ENCODE peak calls at places on chromosomes 5 and 9, in eight cellular contexts. U, V, H, I, N, B, C and E are unnamed samples.

GRCh38 chr9:131733601-131734061 is 6.2 kb downstream of the RAPGEF1 start:
- DNase-seq in U (no peak), V (peak), H (peak), I (no peak), N (no peak), B (no peak), C (peak), E (no peak)

GRCh38 chr9:20376780-20377179 is 245.5 kb downstream of the MLLT3 start:
- DNase-seq in U (no peak), V (no peak), H (no peak), I (no peak), N (no peak), B (no peak), C (peak), E (no peak)

GRCh38 chr9:92138157-92138959 is 23.1 kb upstream of the SPTLC1 start:
- DNase-seq in U (peak), V (no peak), H (peak), I (peak), N (peak), B (peak), C (peak), E (peak)

GRCh38 chr5:79011219-79011836 is 26.2 kb upstream of the ARSB start:
- DNase-seq in U (no peak), V (no peak), H (no peak), I (no peak), N (no peak), B (no peak), C (peak), E (no peak)

GRCh38 chr9:33818832-33819500 is 2.0 kb downstream of the UBE2R2 start:
- DNase-seq in U (no peak), V (no peak), H (no peak), I (no peak), N (no peak), B (no peak), C (peak), E (no peak)

GRCh38 chr9:121280715-121281613 is 13.0 kb downstream of the GSN start:
- DNase-seq in U (no peak), V (no peak), H (no peak), I (no peak), N (no peak), B (no peak), C (no peak), E (no peak)

GRCh38 chr9:122402403-122403268 is 31.8 kb downstream of the PTGS1 start:
- DNase-seq in U (no peak), V (peak), H (no peak), I (no peak), N (no peak), B (no peak), C (peak), E (no peak)

GRCh38 chr9:70079364-70080103 is 35.9 kb downstream of the MAMDC2 start:
- DNase-seq in U (no peak), V (no peak), H (no peak), I (no peak), N (no peak), B (no peak), C (peak), E (no peak)

GRCh38 chr9:131273791-131274673 is 2.3 kb downstream of the FAM78A start:
- DNase-seq in U (peak), V (no peak), H (no peak), I (no peak), N (peak), B (no peak), C (no peak), E (no peak)

GRCh38 chr9:91949946-91950664 is at the start of gene ROR2:
- DNase-seq in U (peak), V (no peak), H (peak), I (peak), N (no peak), B (peak), C (peak), E (no peak)

GRCh38 chr5:57778528-57779175 is 296.0 kb upstream of the ACTBL2 start:
- DNase-seq in U (no peak), V (no peak), H (no peak), I (no peak), N (no peak), B (no peak), C (peak), E (no peak)

DNA sequence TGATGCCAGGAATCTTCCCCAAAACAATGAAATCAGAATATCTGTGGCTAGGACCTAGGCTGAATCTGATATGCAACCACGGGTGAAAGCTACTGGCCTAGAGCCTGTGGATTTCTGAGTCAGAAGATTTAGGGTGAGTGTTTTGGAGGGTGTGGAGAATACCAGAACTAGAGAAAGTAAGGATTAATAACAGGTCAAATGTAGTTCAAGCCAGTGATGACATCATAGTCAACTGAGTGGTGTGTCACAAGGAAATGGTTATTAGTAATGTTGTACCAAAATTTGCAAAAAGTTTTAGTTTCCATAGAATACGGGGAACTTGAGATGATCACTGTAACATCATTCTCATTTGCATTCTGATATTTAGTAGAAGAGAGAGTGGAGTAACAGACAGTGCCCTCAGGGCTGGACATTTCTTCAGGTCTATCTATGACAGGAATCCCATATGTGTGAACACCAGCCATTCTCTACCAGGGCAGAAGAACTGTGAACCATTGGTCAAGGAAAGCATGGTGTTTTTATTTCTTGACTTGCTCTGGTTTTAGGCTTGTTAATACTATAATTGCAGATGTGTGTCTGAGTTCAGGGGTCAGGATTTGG is 3.7 kb downstream of the GALNT12 start:
- DNase-seq in U (no peak), V (peak), H (no peak), I (no peak), N (no peak), B (no peak), C (peak), E (no peak)
- H3K27ac ChIP-seq in U (no peak), V (no peak), H (no peak), I (no peak), N (no peak), B (no peak), C (peak), E (no peak)

GRCh38 chr5:14153932-14154646 is 10.9 kb downstream of the TRIO start:
- DNase-seq in U (no peak), V (no peak), H (no peak), I (no peak), N (no peak), B (peak), C (peak), E (peak)
- H3K27ac ChIP-seq in U (no peak), V (peak), H (no peak), I (no peak), N (peak), B (peak), C (peak), E (no peak)

GRCh38 chr9:100100268-100100667 is 1.2 kb downstream of the INVS start:
- DNase-seq in U (no peak), V (no peak), H (no peak), I (no peak), N (no peak), B (no peak), C (no peak), E (no peak)
- H3K27ac ChIP-seq in U (no peak), V (peak), H (peak), I (no peak), N (peak), B (peak), C (no peak), E (no peak)

GRCh38 chr5:142330026-142330425 is 5.2 kb upstream of the SPRY4 start:
- DNase-seq in U (no peak), V (no peak), H (no peak), I (no peak), N (no peak), B (no peak), C (no peak), E (no peak)
- H3K27ac ChIP-seq in U (no peak), V (no peak), H (no peak), I (no peak), N (no peak), B (no peak), C (no peak), E (no peak)

GRCh38 chr5:177432905-177433657 is 6.6 kb downstream of the GRK6 start:
- DNase-seq in U (no peak), V (no peak), H (no peak), I (no peak), N (no peak), B (no peak), C (no peak), E (no peak)

GRCh38 chr5:177432143-177432904 is 5.8 kb downstream of the GRK6 start:
- DNase-seq in U (no peak), V (no peak), H (no peak), I (no peak), N (no peak), B (peak), C (no peak), E (no peak)

GRCh38 chr5:177430972-177431316 is 4.5 kb downstream of the GRK6 start:
- DNase-seq in U (peak), V (no peak), H (no peak), I (no peak), N (no peak), B (no peak), C (no peak), E (no peak)

GRCh38 chr5:177430146-177430951 is 3.9 kb downstream of the GRK6 start:
- DNase-seq in U (no peak), V (no peak), H (no peak), I (no peak), N (peak), B (no peak), C (no peak), E (no peak)

DNA sequence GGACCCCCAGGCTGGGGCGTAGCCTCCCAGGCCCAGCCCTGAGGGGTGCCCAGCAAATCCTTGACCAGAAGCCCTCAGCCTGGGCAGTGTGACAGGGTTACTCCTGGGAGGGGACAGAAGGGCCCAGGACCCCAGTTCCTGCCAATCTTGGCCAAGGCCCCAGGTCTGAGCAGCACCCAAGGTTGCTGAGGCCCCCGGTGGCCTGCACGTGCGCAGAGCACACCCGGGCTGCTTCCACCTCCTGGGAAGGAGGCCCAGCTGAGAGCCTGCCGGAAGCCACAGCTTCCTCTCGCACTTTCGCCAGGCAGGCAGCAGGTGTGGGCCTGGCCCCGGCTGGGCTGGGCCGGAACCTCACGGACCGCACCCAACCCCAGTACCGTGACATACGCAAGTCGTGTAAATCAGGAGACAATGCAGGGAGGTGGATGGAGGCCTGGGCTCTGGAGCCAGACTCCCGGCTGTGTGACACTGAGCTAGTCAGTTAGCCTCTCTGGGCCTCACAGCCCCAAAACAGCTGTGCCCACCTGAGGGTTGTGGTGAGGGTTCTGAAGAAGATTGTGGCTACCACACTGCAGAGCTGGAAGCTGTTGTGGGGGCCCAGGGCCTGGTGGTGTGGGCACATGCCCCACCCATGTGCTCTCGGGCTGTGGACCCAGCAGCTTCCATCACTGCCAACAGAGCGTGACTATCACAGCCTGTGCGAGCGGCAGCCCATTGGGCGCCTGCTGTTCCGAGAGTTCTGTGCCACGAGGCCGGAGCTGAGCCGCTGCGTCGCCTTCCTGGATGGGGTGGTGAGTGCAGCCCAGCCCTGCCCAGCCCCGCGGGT is 5.1 kb downstream of the GRK6 start:
- DNase-seq in U (peak), V (no peak), H (peak), I (no peak), N (peak), B (peak), C (no peak), E (no peak)
- H3K27ac ChIP-seq in U (peak), V (peak), H (peak), I (no peak), N (peak), B (no peak), C (no peak), E (peak)

GRCh38 chr5:157471709-157472108 is 11.7 kb downstream of the NIPAL4 start:
- DNase-seq in U (no peak), V (no peak), H (no peak), I (no peak), N (peak), B (no peak), C (peak), E (no peak)
- H3K27ac ChIP-seq in U (no peak), V (no peak), H (no peak), I (no peak), N (no peak), B (no peak), C (no peak), E (peak)

GRCh38 chr5:3317051-3317795 is 278.4 kb upstream of the IRX1 start:
- DNase-seq in U (no peak), V (no peak), H (no peak), I (no peak), N (no peak), B (no peak), C (no peak), E (no peak)
- H3K27ac ChIP-seq in U (no peak), V (no peak), H (no peak), I (no peak), N (no peak), B (no peak), C (no peak), E (no peak)

GRCh38 chr9:133234577-133235322 is 25.7 kb upstream of the OBP2B start:
- DNase-seq in U (no peak), V (no peak), H (no peak), I (no peak), N (no peak), B (no peak), C (no peak), E (no peak)

GRCh38 chr9:133235549-133236222 is 26.6 kb upstream of the OBP2B start:
- DNase-seq in U (no peak), V (no peak), H (no peak), I (no peak), N (no peak), B (no peak), C (no peak), E (no peak)

GRCh38 chr9:133237271-133237731 is 28.3 kb upstream of the OBP2B start:
- DNase-seq in U (no peak), V (no peak), H (no peak), I (no peak), N (no peak), B (peak), C (no peak), E (no peak)

GRCh38 chr9:133236291-133237071 is 27.4 kb upstream of the OBP2B start:
- DNase-seq in U (no peak), V (no peak), H (no peak), I (no peak), N (no peak), B (no peak), C (no peak), E (no peak)

GRCh38 chr9:133233681-133234432 is 24.8 kb upstream of the OBP2B start:
- DNase-seq in U (no peak), V (no peak), H (no peak), I (no peak), N (no peak), B (peak), C (no peak), E (no peak)
- H3K27ac ChIP-seq in U (no peak), V (no peak), H (no peak), I (no peak), N (no peak), B (peak), C (no peak), E (no peak)

GRCh38 chr9:125495137-125496119 is 211.6 kb downstream of the MAPKAP1 start:
- DNase-seq in U (no peak), V (no peak), H (no peak), I (no peak), N (no peak), B (no peak), C (no peak), E (no peak)
- H3K27ac ChIP-seq in U (no peak), V (peak), H (no peak), I (no peak), N (no peak), B (no peak), C (no peak), E (no peak)